ENCODE peak calls at places on chromosomes 3 and 15, in ten cellular contexts. N is cardiac muscle cell; P is esophagus squamous epithelium; S is naive thymus-derived CD4-positive, alpha-beta T cell; K is Caco-2; W is PC-9; G is Panc1; E is bronchial epithelial cell; D is adipocyte; Y is transverse colon. A is an unnamed sample.

GRCh38 chr15:83475551-83475950 is 28.4 kb downstream of the SH3GL3 start:
- DNase-seq in K (no peak), D (peak; percentile 3), W (no peak), P (no peak), E (peak; percentile 66), N (peak; percentile 26), Y (no peak), S (no peak), G (no peak), A (no peak)

GRCh38 chr15:49145651-49146609 is 9.5 kb downstream of the COPS2 start:
- DNase-seq in K (peak; percentile 54), N (peak; percentile 67), D (peak; percentile 89), W (peak; percentile 9), S (no peak), P (no peak), E (peak; percentile 71), Y (no peak), G (peak; percentile 48), A (peak; percentile 68)

GRCh38 chr3:165642761-165643432 is 194.3 kb downstream of the BCHE start:
- DNase-seq in W (peak; percentile 79), N (no peak), Y (peak; percentile 48), S (no peak), G (peak; percentile 91), K (no peak), E (peak; percentile 97), P (no peak), D (peak; percentile 85), A (no peak)

GRCh38 chr15:48352474-48353072 is 21.3 kb downstream of the DUT start:
- DNase-seq in D (peak; percentile 87), K (peak; percentile 62), N (peak; percentile 79), E (peak; percentile 65), Y (peak; percentile 44), G (peak; percentile 50), W (peak; percentile 44), P (no peak), S (peak; percentile 33), A (peak; percentile 76)

GRCh38 chr15:70236306-70237103 is 138.8 kb upstream of the TLE3 start:
- DNase-seq in D (no peak), P (no peak), G (no peak), E (peak; percentile 85), Y (no peak), K (no peak), N (no peak), W (no peak), S (no peak), A (no peak)

GRCh38 chr3:7410782-7411181 is 549.9 kb downstream of the GRM7 start:
- DNase-seq in W (no peak), E (no peak), N (no peak), K (no peak), P (no peak), G (no peak), Y (no peak), D (no peak), S (no peak), A (no peak)

GRCh38 chr15:45231061-45231576 is 20.9 kb upstream of the SLC28A2 start:
- DNase-seq in Y (no peak), D (no peak), W (no peak), N (no peak), K (no peak), S (no peak), P (no peak), G (no peak), E (no peak), A (no peak)

GRCh38 chr3:51500632-51501131 is 867 bp upstream of the DCAF1 start:
- DNase-seq in D (no peak), W (no peak), Y (peak; percentile 22), P (no peak), G (no peak), S (peak; percentile 35), N (no peak), E (no peak), K (no peak), A (peak; percentile 11)

GRCh38 chr3:132730891-132731580 is 8.8 kb upstream of the NPHP3 start:
- DNase-seq in Y (no peak), K (peak; percentile 47), W (peak; percentile 25), E (peak; percentile 51), N (peak; percentile 58), P (no peak), G (no peak), S (no peak), D (peak; percentile 79), A (peak; percentile 13)

GRCh38 chr3:101310580-101311375 is 9.6 kb downstream of the IMPG2 start:
- DNase-seq in S (no peak), Y (no peak), W (no peak), P (no peak), K (no peak), E (no peak), G (no peak), N (no peak), D (peak; percentile 77), A (no peak)

GRCh38 chr3:4908769-4909156 is 70.5 kb upstream of the BHLHE40 start:
- DNase-seq in Y (no peak), G (no peak), K (no peak), N (no peak), E (no peak), S (no peak), W (no peak), D (no peak), P (no peak), A (no peak)

GRCh38 chr3:138600341-138600740 is 6.3 kb upstream of the CEP70 start:
- DNase-seq in E (no peak), S (no peak), Y (no peak), N (no peak), P (no peak), K (no peak), G (no peak), W (no peak), D (no peak), A (no peak)

GRCh38 chr15:25486051-25486450 is 47.2 kb upstream of the UBE3A start:
- DNase-seq in K (no peak), Y (no peak), S (no peak), W (no peak), N (no peak), G (no peak), P (no peak), D (no peak), E (no peak), A (no peak)

GRCh38 chr3:13884851-13885703 is 5.2 kb upstream of the WNT7A start:
- DNase-seq in P (no peak), G (no peak), W (peak; percentile 72), E (peak; percentile 64), N (peak; percentile 67), K (peak; percentile 82), S (peak; percentile 57), D (no peak), Y (peak; percentile 54), A (peak; percentile 28)

GRCh38 chr3:23806322-23807160 is 786 bp downstream of the UBE2E1 start:
- DNase-seq in K (peak; percentile 15), D (peak; percentile 64), Y (peak; percentile 24), G (no peak), W (no peak), P (no peak), E (no peak), S (peak; percentile 35), N (peak; percentile 72), A (peak; percentile 20)

GRCh38 chr15:101250931-101251829 is 668 bp downstream of the CHSY1 start:
- DNase-seq in S (peak; percentile 41), E (no peak), P (no peak), K (peak; percentile 55), Y (no peak), D (peak; percentile 78), W (peak; percentile 41), G (no peak), N (peak; percentile 72), A (peak; percentile 73)

DNA sequence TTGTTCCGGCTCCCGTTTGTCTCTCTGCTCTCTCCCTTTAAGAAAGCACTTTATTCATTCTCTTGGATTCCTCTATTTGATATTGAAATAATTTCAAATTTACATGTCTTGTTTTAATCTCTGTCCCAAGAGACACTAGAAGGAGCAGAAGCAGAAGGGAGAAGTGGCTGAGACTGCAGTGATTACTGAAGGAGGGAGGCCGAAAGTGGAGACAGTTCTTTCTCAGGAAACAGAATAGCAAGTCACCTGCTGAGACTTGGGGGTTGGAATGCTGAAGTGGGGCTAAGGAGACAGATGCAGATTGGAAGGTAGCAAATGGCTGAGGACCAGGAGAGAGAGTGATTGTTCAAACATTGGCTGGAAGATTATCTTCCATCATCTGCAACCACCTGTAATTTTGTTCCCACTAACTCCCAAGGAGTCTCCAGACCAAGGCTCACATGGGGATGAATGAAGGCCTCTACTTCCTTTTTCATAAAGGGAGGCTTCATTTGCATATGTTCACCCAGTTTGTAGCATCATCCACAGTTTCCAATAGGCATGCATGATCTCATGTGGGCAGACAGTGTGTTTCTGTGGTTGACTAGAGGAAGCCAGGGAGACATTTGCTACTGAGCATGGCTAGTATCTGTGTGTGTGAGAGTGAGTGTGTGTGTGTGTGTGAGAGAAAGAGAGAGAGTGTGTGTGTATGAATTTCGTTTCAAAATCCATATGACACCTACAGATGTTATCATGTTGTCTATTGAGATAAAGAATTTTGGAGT is 24.0 kb downstream of the LTF start:
- DNase-seq in W (no peak), E (no peak), K (no peak), D (no peak), Y (peak; percentile 21), P (no peak), G (no peak), N (no peak), S (no peak), A (peak; percentile 27)
- H3K27me3 ChIP-seq in W (no peaks in the 10 kb centered on the region), E (peaks cover 3% of the 10 kb centered on the region), K (no peaks in the 10 kb centered on the region), D (peaks cover 8% of the 10 kb centered on the region), Y (no peaks in the 10 kb centered on the region), P (no peaks in the 10 kb centered on the region), G (no peaks in the 10 kb centered on the region), N (no peaks in the 10 kb centered on the region), S (no peaks in the 10 kb centered on the region), A (no peaks in the 10 kb centered on the region)

GRCh38 chr3:99708207-99708745 is 69.9 kb downstream of the COL8A1 start:
- DNase-seq in E (no peak), K (no peak), N (no peak), Y (no peak), P (no peak), S (no peak), D (no peak), W (no peak), G (no peak), A (no peak)
- H3K36me3 ChIP-seq in E (no peaks in the 10 kb centered on the region), K (no peaks in the 10 kb centered on the region), N (no peaks in the 10 kb centered on the region), Y (no peaks in the 10 kb centered on the region), P (no peaks in the 10 kb centered on the region), S (no peaks in the 10 kb centered on the region), D (no peaks in the 10 kb centered on the region), W (no peaks in the 10 kb centered on the region), G (no peaks in the 10 kb centered on the region), A (no peaks in the 10 kb centered on the region)

DNA sequence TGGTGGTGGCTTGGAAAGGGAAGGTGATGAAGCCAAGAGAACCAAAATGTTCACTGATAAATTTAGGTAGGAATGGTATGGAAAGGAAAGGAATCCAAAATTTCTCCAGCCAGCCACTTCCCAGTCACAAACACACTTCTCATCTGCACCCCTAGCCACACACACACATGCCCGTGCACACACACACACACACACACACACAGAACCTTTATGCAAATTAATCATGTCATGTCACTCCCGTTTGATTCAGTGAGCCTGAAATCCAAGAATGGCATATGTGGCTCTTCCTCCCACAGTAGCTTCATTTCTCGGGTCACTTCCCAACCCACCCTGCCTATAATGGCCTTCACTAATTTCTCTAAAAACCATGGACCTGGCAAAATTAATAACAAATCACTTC is 3.1 kb upstream of the HLTF start:
- DNase-seq in Y (no peak), W (no peak), D (no peak), K (no peak), N (no peak), S (no peak), G (no peak), E (no peak), P (no peak), A (no peak)
- H3K4me3 ChIP-seq in Y (no peak overlapping the region), W (no peak overlapping the region), D (no peak overlapping the region), K (no peak overlapping the region), N (no peak overlapping the region), S (no peak overlapping the region), G (no peak overlapping the region), E (no peak overlapping the region), P (no peak overlapping the region), A (no peak overlapping the region)

GRCh38 chr15:40925863-40926658 is 3.1 kb upstream of the DLL4 start:
- DNase-seq in P (no peak), D (no peak), S (no peak), E (no peak), G (no peak), K (no peak), W (peak; percentile 40), N (peak; percentile 49), Y (peak; percentile 51), A (no peak)
- H3K27me3 ChIP-seq in P (peaks cover 27% of the 10 kb centered on the region), D (peaks cover 60% of the 10 kb centered on the region), S (peaks cover 34% of the 10 kb centered on the region), E (peaks cover 49% of the 10 kb centered on the region), G (peaks cover 3% of the 10 kb centered on the region), K (no peaks in the 10 kb centered on the region), W (peaks cover 29% of the 10 kb centered on the region), N (peaks cover 99% of the 10 kb centered on the region), Y (peaks cover 60% of the 10 kb centered on the region), A (no peaks in the 10 kb centered on the region)